ENCODE peak calls at places on chromosomes 7 and 10, in ten cellular contexts. One of them, this sample, is unnamed.

GRCh38 chr10:5861269-5862031 is 28.2 kb downstream of the ANKRD16 start:
- DNase-seq in GM12878: no peak
- DNase-seq in H7: no peak
- DNase-seq in activated gamma-delta T cell treated with anti-CD3 and anti-CD28 coated beads, Interleukin-2, amount 50 U/mL, for 16 hours: no peak
- DNase-seq in HEK293T: no peak
- DNase-seq in Ammon's horn: no peak
- DNase-seq in nucleus accumbens: no peak
- DNase-seq in ELF-1: no peak
- DNase-seq in lung microvascular endothelial cell: peak; percentile 31
- DNase-seq in GM13976: no peak
- DNase-seq in this sample: no peak

GRCh38 chr10:63504145-63504881 is 16.9 kb upstream of the REEP3 start:
- DNase-seq in GM12878: no peak
- DNase-seq in H7: peak; percentile 44
- DNase-seq in activated gamma-delta T cell treated with anti-CD3 and anti-CD28 coated beads, Interleukin-2, amount 50 U/mL, for 16 hours: no peak
- DNase-seq in HEK293T: no peak
- DNase-seq in Ammon's horn: no peak
- DNase-seq in nucleus accumbens: no peak
- DNase-seq in ELF-1: peak; percentile 76
- DNase-seq in lung microvascular endothelial cell: no peak
- DNase-seq in GM13976: no peak
- DNase-seq in this sample: no peak

GRCh38 chr7:85025312-85025756 is 161.5 kb downstream of the SEMA3D start:
- DNase-seq in GM12878: no peak
- DNase-seq in H7: no peak
- DNase-seq in activated gamma-delta T cell treated with anti-CD3 and anti-CD28 coated beads, Interleukin-2, amount 50 U/mL, for 16 hours: no peak
- DNase-seq in HEK293T: no peak
- DNase-seq in Ammon's horn: no peak
- DNase-seq in nucleus accumbens: no peak
- DNase-seq in ELF-1: peak; percentile 4
- DNase-seq in lung microvascular endothelial cell: peak; percentile 91
- DNase-seq in GM13976: no peak
- DNase-seq in this sample: no peak

GRCh38 chr10:128550045-128550444 is 423.8 kb upstream of the MKI67 start:
- DNase-seq in GM12878: no peak
- DNase-seq in H7: peak; percentile 52
- DNase-seq in activated gamma-delta T cell treated with anti-CD3 and anti-CD28 coated beads, Interleukin-2, amount 50 U/mL, for 16 hours: no peak
- DNase-seq in HEK293T: no peak
- DNase-seq in Ammon's horn: no peak
- DNase-seq in nucleus accumbens: no peak
- DNase-seq in ELF-1: no peak
- DNase-seq in lung microvascular endothelial cell: no peak
- DNase-seq in GM13976: no peak
- DNase-seq in this sample: no peak

GRCh38 chr7:153829523-153829922 is 222.7 kb upstream of the DPP6 start:
- DNase-seq in GM12878: no peak
- DNase-seq in H7: no peak
- DNase-seq in activated gamma-delta T cell treated with anti-CD3 and anti-CD28 coated beads, Interleukin-2, amount 50 U/mL, for 16 hours: no peak
- DNase-seq in HEK293T: no peak
- DNase-seq in Ammon's horn: no peak
- DNase-seq in nucleus accumbens: no peak
- DNase-seq in ELF-1: no peak
- DNase-seq in lung microvascular endothelial cell: no peak
- DNase-seq in GM13976: no peak
- DNase-seq in this sample: no peak

GRCh38 chr7:156153590-156153989 is 341.3 kb upstream of the SHH start:
- DNase-seq in GM12878: no peak
- DNase-seq in H7: no peak
- DNase-seq in activated gamma-delta T cell treated with anti-CD3 and anti-CD28 coated beads, Interleukin-2, amount 50 U/mL, for 16 hours: no peak
- DNase-seq in HEK293T: no peak
- DNase-seq in Ammon's horn: no peak
- DNase-seq in nucleus accumbens: no peak
- DNase-seq in ELF-1: no peak
- DNase-seq in lung microvascular endothelial cell: no peak
- DNase-seq in GM13976: no peak
- DNase-seq in this sample: no peak

GRCh38 chr10:71396714-71397339 is at the start of gene CDH23:
- DNase-seq in GM12878: no peak
- DNase-seq in H7: peak; percentile 95
- DNase-seq in activated gamma-delta T cell treated with anti-CD3 and anti-CD28 coated beads, Interleukin-2, amount 50 U/mL, for 16 hours: no peak
- DNase-seq in HEK293T: peak; percentile 72
- DNase-seq in Ammon's horn: peak; percentile 37
- DNase-seq in nucleus accumbens: no peak
- DNase-seq in ELF-1: peak; percentile 47
- DNase-seq in lung microvascular endothelial cell: peak; percentile 16
- DNase-seq in GM13976: peak; percentile 49
- DNase-seq in this sample: peak; percentile 83

GRCh38 chr10:96025566-96025965 is 17.8 kb upstream of the CCNJ start:
- DNase-seq in GM12878: no peak
- DNase-seq in H7: no peak
- DNase-seq in activated gamma-delta T cell treated with anti-CD3 and anti-CD28 coated beads, Interleukin-2, amount 50 U/mL, for 16 hours: no peak
- DNase-seq in HEK293T: peak; percentile 63
- DNase-seq in Ammon's horn: no peak
- DNase-seq in nucleus accumbens: no peak
- DNase-seq in ELF-1: peak; percentile 57
- DNase-seq in lung microvascular endothelial cell: peak; percentile 42
- DNase-seq in GM13976: no peak
- DNase-seq in this sample: peak; percentile 37

GRCh38 chr10:93462371-93462770 is 19.8 kb downstream of the MYOF start:
- DNase-seq in GM12878: no peak
- DNase-seq in H7: no peak
- DNase-seq in activated gamma-delta T cell treated with anti-CD3 and anti-CD28 coated beads, Interleukin-2, amount 50 U/mL, for 16 hours: no peak
- DNase-seq in HEK293T: no peak
- DNase-seq in Ammon's horn: no peak
- DNase-seq in nucleus accumbens: no peak
- DNase-seq in ELF-1: no peak
- DNase-seq in lung microvascular endothelial cell: no peak
- DNase-seq in GM13976: no peak
- DNase-seq in this sample: no peak

GRCh38 chr7:100965723-100966541 is 3.4 kb upstream of the MUC12 start:
- DNase-seq in GM12878: no peak
- DNase-seq in H7: peak; percentile 100
- DNase-seq in activated gamma-delta T cell treated with anti-CD3 and anti-CD28 coated beads, Interleukin-2, amount 50 U/mL, for 16 hours: peak; percentile 52
- DNase-seq in HEK293T: peak; percentile 99
- DNase-seq in Ammon's horn: no peak
- DNase-seq in nucleus accumbens: no peak
- DNase-seq in ELF-1: peak; percentile 96
- DNase-seq in lung microvascular endothelial cell: peak; percentile 76
- DNase-seq in GM13976: peak; percentile 98
- DNase-seq in this sample: peak; percentile 99

GRCh38 chr7:134593530-134594392 is 44.9 kb downstream of the AKR1B15 start:
- DNase-seq in GM12878: no peak
- DNase-seq in H7: no peak
- DNase-seq in activated gamma-delta T cell treated with anti-CD3 and anti-CD28 coated beads, Interleukin-2, amount 50 U/mL, for 16 hours: no peak
- DNase-seq in HEK293T: no peak
- DNase-seq in Ammon's horn: peak; percentile 94
- DNase-seq in nucleus accumbens: peak; percentile 59
- DNase-seq in ELF-1: peak; percentile 61
- DNase-seq in lung microvascular endothelial cell: peak; percentile 95
- DNase-seq in GM13976: no peak
- DNase-seq in this sample: peak; percentile 9

GRCh38 chr7:79612027-79612426 is 158.6 kb upstream of the MAGI2 start:
- DNase-seq in GM12878: no peak
- DNase-seq in H7: no peak
- DNase-seq in activated gamma-delta T cell treated with anti-CD3 and anti-CD28 coated beads, Interleukin-2, amount 50 U/mL, for 16 hours: no peak
- DNase-seq in HEK293T: no peak
- DNase-seq in Ammon's horn: peak; percentile 17
- DNase-seq in nucleus accumbens: no peak
- DNase-seq in ELF-1: no peak
- DNase-seq in lung microvascular endothelial cell: peak; percentile 55
- DNase-seq in GM13976: no peak
- DNase-seq in this sample: no peak

GRCh38 chr10:5818048-5818331 is 4.8 kb upstream of the GDI2 start:
- DNase-seq in GM12878: no peak
- DNase-seq in H7: no peak
- DNase-seq in activated gamma-delta T cell treated with anti-CD3 and anti-CD28 coated beads, Interleukin-2, amount 50 U/mL, for 16 hours: no peak
- DNase-seq in HEK293T: no peak
- DNase-seq in Ammon's horn: no peak
- DNase-seq in nucleus accumbens: no peak
- DNase-seq in ELF-1: no peak
- DNase-seq in lung microvascular endothelial cell: no peak
- DNase-seq in GM13976: no peak
- DNase-seq in this sample: no peak

GRCh38 chr10:3737811-3738311 is 47.1 kb downstream of the KLF6 start:
- DNase-seq in GM12878: no peak
- DNase-seq in H7: no peak
- DNase-seq in activated gamma-delta T cell treated with anti-CD3 and anti-CD28 coated beads, Interleukin-2, amount 50 U/mL, for 16 hours: no peak
- DNase-seq in HEK293T: no peak
- DNase-seq in Ammon's horn: no peak
- DNase-seq in nucleus accumbens: no peak
- DNase-seq in ELF-1: no peak
- DNase-seq in lung microvascular endothelial cell: no peak
- DNase-seq in GM13976: no peak
- DNase-seq in this sample: no peak

GRCh38 chr7:136940122-136940521 is 71.7 kb downstream of the CHRM2 start:
- DNase-seq in GM12878: no peak
- DNase-seq in H7: no peak
- DNase-seq in activated gamma-delta T cell treated with anti-CD3 and anti-CD28 coated beads, Interleukin-2, amount 50 U/mL, for 16 hours: no peak
- DNase-seq in HEK293T: no peak
- DNase-seq in Ammon's horn: no peak
- DNase-seq in nucleus accumbens: no peak
- DNase-seq in ELF-1: no peak
- DNase-seq in lung microvascular endothelial cell: no peak
- DNase-seq in GM13976: no peak
- DNase-seq in this sample: no peak

GRCh38 chr7:108920490-108920889 is 350.8 kb downstream of the DNAJB9 start:
- DNase-seq in GM12878: no peak
- DNase-seq in H7: no peak
- DNase-seq in activated gamma-delta T cell treated with anti-CD3 and anti-CD28 coated beads, Interleukin-2, amount 50 U/mL, for 16 hours: no peak
- DNase-seq in HEK293T: no peak
- DNase-seq in Ammon's horn: no peak
- DNase-seq in nucleus accumbens: no peak
- DNase-seq in ELF-1: no peak
- DNase-seq in lung microvascular endothelial cell: no peak
- DNase-seq in GM13976: no peak
- DNase-seq in this sample: no peak

GRCh38 chr10:11379771-11380170 is 231.7 kb downstream of the USP6NL start:
- DNase-seq in GM12878: no peak
- DNase-seq in H7: no peak
- DNase-seq in activated gamma-delta T cell treated with anti-CD3 and anti-CD28 coated beads, Interleukin-2, amount 50 U/mL, for 16 hours: no peak
- DNase-seq in HEK293T: no peak
- DNase-seq in Ammon's horn: peak; percentile 27
- DNase-seq in nucleus accumbens: no peak
- DNase-seq in ELF-1: no peak
- DNase-seq in lung microvascular endothelial cell: no peak
- DNase-seq in GM13976: no peak
- DNase-seq in this sample: no peak

GRCh38 chr10:34739915-34740314 is 75.2 kb downstream of the PARD3 start:
- DNase-seq in GM12878: no peak
- DNase-seq in H7: peak; percentile 88
- DNase-seq in activated gamma-delta T cell treated with anti-CD3 and anti-CD28 coated beads, Interleukin-2, amount 50 U/mL, for 16 hours: no peak
- DNase-seq in HEK293T: peak; percentile 45
- DNase-seq in Ammon's horn: peak; percentile 11
- DNase-seq in nucleus accumbens: no peak
- DNase-seq in ELF-1: peak; percentile 92
- DNase-seq in lung microvascular endothelial cell: no peak
- DNase-seq in GM13976: no peak
- DNase-seq in this sample: peak; percentile 87

This sample was measured in neural progenitor cell.